ENCODE peak calls at places on chromosome 3, in four cellular contexts. L, J, K and R are unnamed samples.

GRCh38 chr3:133663569-133664313 is 2.0 kb upstream of the TOPBP1 start:
- DNase-seq in K (no peak), J (no peak), L (peak; percentile 57), R (peak; percentile 81)

GRCh38 chr3:64584193-64584592 is 103.6 kb downstream of the ADAMTS9 start:
- DNase-seq in J (no peak), L (no peak), K (no peak), R (no peak)

GRCh38 chr3:78569820-78570219 is 1198.0 kb downstream of the ROBO1 start:
- DNase-seq in J (no peak), K (no peak), L (no peak), R (no peak)

GRCh38 chr3:111676177-111677021 is 81.3 kb upstream of the ZBED2 start:
- DNase-seq in L (peak; percentile 99), J (no peak), K (no peak), R (peak; percentile 51)

GRCh38 chr3:8319935-8320634 is 181.5 kb upstream of the LMCD1 start:
- DNase-seq in J (no peak), K (no peak), L (peak; percentile 84), R (no peak)

GRCh38 chr3:42149537-42150426 is 58.6 kb downstream of the TRAK1 start:
- DNase-seq in L (peak; percentile 49), J (no peak), K (no peak), R (no peak)

GRCh38 chr3:116020495-116020894 is 397.2 kb downstream of the GAP43 start:
- DNase-seq in K (no peak), L (peak; percentile 77), J (no peak), R (no peak)

GRCh38 chr3:172919297-172919683 is 168.8 kb downstream of the ECT2 start:
- DNase-seq in K (no peak), L (no peak), J (no peak), R (no peak)

GRCh38 chr3:146273721-146274407 is 23.0 kb upstream of the PLSCR4 start:
- DNase-seq in K (no peak), L (no peak), J (no peak), R (no peak)

GRCh38 chr3:124032351-124032880 is 40.5 kb upstream of the ROPN1 start:
- DNase-seq in L (no peak), J (no peak), K (no peak), R (no peak)

GRCh38 chr3:42055291-42055690 is 35.9 kb upstream of the TRAK1 start:
- DNase-seq in K (no peak), L (peak; percentile 98), J (no peak), R (no peak)

GRCh38 chr3:157447026-157447694 is 10.5 kb downstream of the PTX3 start:
- DNase-seq in L (peak; percentile 32), K (no peak), J (no peak), R (peak; percentile 12)

GRCh38 chr3:194032828-194033435 is 103.0 kb upstream of the HES1 start:
- DNase-seq in J (no peak), K (no peak), L (no peak), R (peak; percentile 74)

GRCh38 chr3:70882104-70882503 is 569.7 kb upstream of the MDFIC2 start:
- DNase-seq in K (no peak), L (peak; percentile 68), J (no peak), R (no peak)

GRCh38 chr3:15377961-15378791 is 45.8 kb upstream of the SH3BP5 start:
- DNase-seq in J (peak; percentile 75), L (peak; percentile 85), K (peak; percentile 86), R (peak; percentile 95)

GRCh38 chr3:13500133-13500885 is 20.2 kb downstream of the HDAC11 start:
- DNase-seq in J (no peak), K (no peak), L (no peak), R (peak; percentile 39)

GRCh38 chr3:31064021-31064420 is 169.6 kb upstream of the GADL1 start:
- DNase-seq in K (no peak), J (no peak), L (peak; percentile 58), R (no peak)

GRCh38 chr3:19151171-19151570 is 2.9 kb downstream of the KCNH8 start:
- DNase-seq in L (no peak), J (no peak), K (no peak), R (no peak)

GRCh38 chr3:141360888-141361598 is 7.3 kb upstream of the ZBTB38 start:
- DNase-seq in L (peak; percentile 73), J (peak; percentile 65), K (no peak), R (peak; percentile 70)

GRCh38 chr3:195559723-195560409 is 16.7 kb upstream of the PPP1R2 start:
- DNase-seq in K (no peak), J (no peak), L (no peak), R (no peak)

GRCh38 chr3:160569874-160570273 is 4.5 kb upstream of the KPNA4 start:
- DNase-seq in L (no peak), J (no peak), K (no peak), R (no peak)